ENCODE peak calls at places on chromosomes 1 and 21, in ten cellular contexts. One of them, this sample, is unnamed.

GRCh38 chr1:111776397-111776796 is 20.7 kb downstream of the DDX20 start:
- DNase-seq in left ventricle myocardium inferior: no peak
- DNase-seq in stromal cell of bone marrow: no peak
- DNase-seq in AG08395: no peak
- DNase-seq in left colon: no peak
- DNase-seq in cardiac fibroblast: no peak
- DNase-seq in right atrium auricular region: no peak
- DNase-seq in KBM-7: no peak
- DNase-seq in head of caudate nucleus: no peak
- DNase-seq in NCI-H1092: no peak
- DNase-seq in this sample: no peak

GRCh38 chr1:26373281-26373680 is 731 bp upstream of the ZNF683 start:
- DNase-seq in left ventricle myocardium inferior: no peak
- DNase-seq in stromal cell of bone marrow: no peak
- DNase-seq in AG08395: no peak
- DNase-seq in left colon: no peak
- DNase-seq in cardiac fibroblast: no peak
- DNase-seq in right atrium auricular region: no peak
- DNase-seq in KBM-7: no peak
- DNase-seq in head of caudate nucleus: no peak
- DNase-seq in NCI-H1092: no peak
- DNase-seq in this sample: no peak

GRCh38 chr1:27522860-27523665 is 33.1 kb upstream of the WASF2 start:
- DNase-seq in left ventricle myocardium inferior: peak
- DNase-seq in stromal cell of bone marrow: no peak
- DNase-seq in AG08395: peak
- DNase-seq in left colon: no peak
- DNase-seq in cardiac fibroblast: no peak
- DNase-seq in right atrium auricular region: no peak
- DNase-seq in KBM-7: peak
- DNase-seq in head of caudate nucleus: peak
- DNase-seq in NCI-H1092: peak
- DNase-seq in this sample: peak

GRCh38 chr1:181251001-181251712 is 162.7 kb downstream of the IER5 start:
- DNase-seq in left ventricle myocardium inferior: no peak
- DNase-seq in stromal cell of bone marrow: peak
- DNase-seq in AG08395: peak
- DNase-seq in left colon: no peak
- DNase-seq in cardiac fibroblast: peak
- DNase-seq in right atrium auricular region: no peak
- DNase-seq in KBM-7: no peak
- DNase-seq in head of caudate nucleus: no peak
- DNase-seq in NCI-H1092: peak
- DNase-seq in this sample: no peak

GRCh38 chr21:25464275-25464674 is 143.0 kb downstream of the MRPL39 start:
- DNase-seq in left ventricle myocardium inferior: no peak
- DNase-seq in stromal cell of bone marrow: no peak
- DNase-seq in AG08395: no peak
- DNase-seq in left colon: no peak
- DNase-seq in cardiac fibroblast: peak
- DNase-seq in right atrium auricular region: no peak
- DNase-seq in KBM-7: no peak
- DNase-seq in head of caudate nucleus: no peak
- DNase-seq in NCI-H1092: no peak
- DNase-seq in this sample: no peak

GRCh38 chr1:19344372-19344810 is 32.3 kb downstream of the SLC66A1 start:
- DNase-seq in left ventricle myocardium inferior: peak
- DNase-seq in stromal cell of bone marrow: no peak
- DNase-seq in AG08395: peak
- DNase-seq in left colon: peak
- DNase-seq in cardiac fibroblast: peak
- DNase-seq in right atrium auricular region: peak
- DNase-seq in KBM-7: peak
- DNase-seq in head of caudate nucleus: peak
- DNase-seq in NCI-H1092: peak
- DNase-seq in this sample: peak

GRCh38 chr1:35031103-35031452 is 667 bp downstream of the ZMYM6 start:
- DNase-seq in left ventricle myocardium inferior: no peak
- DNase-seq in stromal cell of bone marrow: peak
- DNase-seq in AG08395: peak
- DNase-seq in left colon: peak
- DNase-seq in cardiac fibroblast: peak
- DNase-seq in right atrium auricular region: no peak
- DNase-seq in KBM-7: peak
- DNase-seq in head of caudate nucleus: peak
- DNase-seq in NCI-H1092: no peak
- DNase-seq in this sample: peak

GRCh38 chr1:240310226-240310925 is 218.7 kb downstream of the FMN2 start:
- DNase-seq in left ventricle myocardium inferior: no peak
- DNase-seq in stromal cell of bone marrow: peak
- DNase-seq in AG08395: peak
- DNase-seq in left colon: no peak
- DNase-seq in cardiac fibroblast: peak
- DNase-seq in right atrium auricular region: no peak
- DNase-seq in KBM-7: no peak
- DNase-seq in head of caudate nucleus: no peak
- DNase-seq in NCI-H1092: no peak
- DNase-seq in this sample: no peak

GRCh38 chr1:232226197-232226681 is 403.7 kb downstream of the SIPA1L2 start:
- DNase-seq in left ventricle myocardium inferior: no peak
- DNase-seq in stromal cell of bone marrow: peak
- DNase-seq in AG08395: peak
- DNase-seq in left colon: no peak
- DNase-seq in cardiac fibroblast: peak
- DNase-seq in right atrium auricular region: peak
- DNase-seq in KBM-7: no peak
- DNase-seq in head of caudate nucleus: no peak
- DNase-seq in NCI-H1092: peak
- DNase-seq in this sample: no peak

GRCh38 chr1:229478852-229479251 is 29.3 kb downstream of the NUP133 start:
- DNase-seq in left ventricle myocardium inferior: no peak
- DNase-seq in stromal cell of bone marrow: no peak
- DNase-seq in AG08395: no peak
- DNase-seq in left colon: no peak
- DNase-seq in cardiac fibroblast: no peak
- DNase-seq in right atrium auricular region: no peak
- DNase-seq in KBM-7: no peak
- DNase-seq in head of caudate nucleus: no peak
- DNase-seq in NCI-H1092: no peak
- DNase-seq in this sample: no peak

GRCh38 chr1:7535934-7536878 is 234.9 kb upstream of the VAMP3 start:
- DNase-seq in left ventricle myocardium inferior: peak
- DNase-seq in stromal cell of bone marrow: no peak
- DNase-seq in AG08395: no peak
- DNase-seq in left colon: peak
- DNase-seq in cardiac fibroblast: no peak
- DNase-seq in right atrium auricular region: no peak
- DNase-seq in KBM-7: no peak
- DNase-seq in head of caudate nucleus: no peak
- DNase-seq in NCI-H1092: no peak
- DNase-seq in this sample: no peak

GRCh38 chr21:41428847-41429246 is 2.8 kb downstream of the MX1 start:
- DNase-seq in left ventricle myocardium inferior: no peak
- DNase-seq in stromal cell of bone marrow: no peak
- DNase-seq in AG08395: no peak
- DNase-seq in left colon: no peak
- DNase-seq in cardiac fibroblast: no peak
- DNase-seq in right atrium auricular region: peak
- DNase-seq in KBM-7: no peak
- DNase-seq in head of caudate nucleus: no peak
- DNase-seq in NCI-H1092: no peak
- DNase-seq in this sample: peak

GRCh38 chr1:214660900-214661299 is 57.9 kb downstream of the CENPF start:
- DNase-seq in left ventricle myocardium inferior: no peak
- DNase-seq in stromal cell of bone marrow: peak
- DNase-seq in AG08395: peak
- DNase-seq in left colon: no peak
- DNase-seq in cardiac fibroblast: peak
- DNase-seq in right atrium auricular region: no peak
- DNase-seq in KBM-7: no peak
- DNase-seq in head of caudate nucleus: peak
- DNase-seq in NCI-H1092: no peak
- DNase-seq in this sample: peak

GRCh38 chr1:89987170-89987819 is 7.6 kb upstream of the ZNF326 start:
- DNase-seq in left ventricle myocardium inferior: no peak
- DNase-seq in stromal cell of bone marrow: peak
- DNase-seq in AG08395: peak
- DNase-seq in left colon: no peak
- DNase-seq in cardiac fibroblast: peak
- DNase-seq in right atrium auricular region: no peak
- DNase-seq in KBM-7: peak
- DNase-seq in head of caudate nucleus: peak
- DNase-seq in NCI-H1092: peak
- DNase-seq in this sample: peak

GRCh38 chr1:225942574-225942973 is 1.6 kb upstream of the LEFTY2 start:
- DNase-seq in left ventricle myocardium inferior: no peak
- DNase-seq in stromal cell of bone marrow: no peak
- DNase-seq in AG08395: no peak
- DNase-seq in left colon: no peak
- DNase-seq in cardiac fibroblast: no peak
- DNase-seq in right atrium auricular region: no peak
- DNase-seq in KBM-7: no peak
- DNase-seq in head of caudate nucleus: no peak
- DNase-seq in NCI-H1092: no peak
- DNase-seq in this sample: no peak

GRCh38 chr1:162671664-162672415 is 39.6 kb downstream of the DDR2 start:
- DNase-seq in left ventricle myocardium inferior: no peak
- DNase-seq in stromal cell of bone marrow: no peak
- DNase-seq in AG08395: no peak
- DNase-seq in left colon: no peak
- DNase-seq in cardiac fibroblast: no peak
- DNase-seq in right atrium auricular region: no peak
- DNase-seq in KBM-7: no peak
- DNase-seq in head of caudate nucleus: no peak
- DNase-seq in NCI-H1092: no peak
- DNase-seq in this sample: no peak

GRCh38 chr1:75985827-75986226 is 53.6 kb upstream of the ASB17 start:
- DNase-seq in left ventricle myocardium inferior: no peak
- DNase-seq in stromal cell of bone marrow: peak
- DNase-seq in AG08395: no peak
- DNase-seq in left colon: no peak
- DNase-seq in cardiac fibroblast: peak
- DNase-seq in right atrium auricular region: no peak
- DNase-seq in KBM-7: no peak
- DNase-seq in head of caudate nucleus: no peak
- DNase-seq in NCI-H1092: no peak
- DNase-seq in this sample: no peak

GRCh38 chr21:34510148-34511142 is 1.6 kb downstream of the KCNE1 start:
- DNase-seq in left ventricle myocardium inferior: peak
- DNase-seq in stromal cell of bone marrow: no peak
- DNase-seq in AG08395: peak
- DNase-seq in left colon: peak
- DNase-seq in cardiac fibroblast: peak
- DNase-seq in right atrium auricular region: peak
- DNase-seq in KBM-7: peak
- DNase-seq in head of caudate nucleus: peak
- DNase-seq in NCI-H1092: peak
- DNase-seq in this sample: peak

GRCh38 chr1:241275981-241276380 is 81.0 kb downstream of the RGS7 start:
- DNase-seq in left ventricle myocardium inferior: no peak
- DNase-seq in stromal cell of bone marrow: no peak
- DNase-seq in AG08395: no peak
- DNase-seq in left colon: no peak
- DNase-seq in cardiac fibroblast: peak
- DNase-seq in right atrium auricular region: no peak
- DNase-seq in KBM-7: no peak
- DNase-seq in head of caudate nucleus: no peak
- DNase-seq in NCI-H1092: no peak
- DNase-seq in this sample: no peak

GRCh38 chr1:54502342-54502741 is 45.7 kb upstream of the ACOT11 start:
- DNase-seq in left ventricle myocardium inferior: no peak
- DNase-seq in stromal cell of bone marrow: no peak
- DNase-seq in AG08395: no peak
- DNase-seq in left colon: no peak
- DNase-seq in cardiac fibroblast: no peak
- DNase-seq in right atrium auricular region: no peak
- DNase-seq in KBM-7: no peak
- DNase-seq in head of caudate nucleus: no peak
- DNase-seq in NCI-H1092: no peak
- DNase-seq in this sample: no peak

GRCh38 chr1:45326627-45327591 is at the start of gene HPDL:
- DNase-seq in left ventricle myocardium inferior: peak
- DNase-seq in stromal cell of bone marrow: no peak
- DNase-seq in AG08395: peak
- DNase-seq in left colon: peak
- DNase-seq in cardiac fibroblast: peak
- DNase-seq in right atrium auricular region: no peak
- DNase-seq in KBM-7: no peak
- DNase-seq in head of caudate nucleus: peak
- DNase-seq in NCI-H1092: peak
- DNase-seq in this sample: peak

GRCh38 chr1:65049941-65050713 is 83.8 kb upstream of the JAK1 start:
- DNase-seq in left ventricle myocardium inferior: no peak
- DNase-seq in stromal cell of bone marrow: no peak
- DNase-seq in AG08395: no peak
- DNase-seq in left colon: no peak
- DNase-seq in cardiac fibroblast: no peak
- DNase-seq in right atrium auricular region: no peak
- DNase-seq in KBM-7: no peak
- DNase-seq in head of caudate nucleus: no peak
- DNase-seq in NCI-H1092: no peak
- DNase-seq in this sample: no peak

This sample was measured in testis.